ENCODE peak calls at places on chromosomes 4 and X, in four cellular contexts. S is brain microvascular endothelial cell, E is tibial artery, J is aorta. Q is an unnamed sample.

GRCh38 chrX:46044486-46044885 is 500.7 kb downstream of the ZNF674 start:
- DNase-seq in J (no peak), S (no peak), E (no peak), Q (no peak)

GRCh38 chr4:148926861-148927260 is 484.6 kb upstream of the NR3C2 start:
- DNase-seq in J (peak), E (no peak), S (no peak), Q (peak)

GRCh38 chrX:63754141-63754859 is 30.7 kb downstream of the ARHGEF9 start:
- DNase-seq in S (no peak), J (peak), E (peak), Q (no peak)

GRCh38 chrX:136643243-136643642 is 4.7 kb upstream of the CD40LG start:
- DNase-seq in S (no peak), J (no peak), E (no peak), Q (no peak)

GRCh38 chr4:69730002-69730401 is 30.4 kb downstream of the SULT1B1 start:
- DNase-seq in S (no peak), E (no peak), J (no peak), Q (no peak)

GRCh38 chrX:110317079-110317819 is 636 bp downstream of the AMMECR1 start:
- DNase-seq in S (no peak), J (peak), E (peak), Q (no peak)

GRCh38 chr4:150354214-150354796 is 227.6 kb upstream of the MAB21L2 start:
- DNase-seq in E (no peak), S (no peak), J (no peak), Q (peak)

GRCh38 chrX:77742788-77743476 is 43.1 kb downstream of the ATRX start:
- DNase-seq in S (no peak), J (peak), E (peak), Q (no peak)

GRCh38 chrX:136619889-136620505 is 28.0 kb upstream of the CD40LG start:
- DNase-seq in E (no peak), J (no peak), S (no peak), Q (no peak)

GRCh38 chr4:89331637-89332544 is 24.3 kb upstream of the GPRIN3 start:
- DNase-seq in E (no peak), J (no peak), S (no peak), Q (no peak)

GRCh38 chrX:7828594-7828993 is 14.4 kb upstream of the VCX start:
- DNase-seq in J (no peak), S (no peak), E (no peak), Q (no peak)

GRCh38 chr4:29972121-29972520 is 748.0 kb upstream of the PCDH7 start:
- DNase-seq in E (no peak), S (no peak), J (no peak), Q (no peak)

GRCh38 chr4:76987685-76988084 is 38.1 kb downstream of the SEPTIN11 start:
- DNase-seq in S (no peak), J (no peak), E (no peak), Q (no peak)

GRCh38 chrX:51825432-51825831 is 68.0 kb upstream of the MAGED1 start:
- DNase-seq in S (no peak), E (no peak), J (no peak), Q (no peak)

GRCh38 chrX:42754129-42754528 is 23.8 kb downstream of the PPP1R2C start:
- DNase-seq in S (no peak), E (no peak), J (no peak), Q (no peak)

GRCh38 chr4:9898596-9899345 is 117.3 kb downstream of the DRD5 start:
- DNase-seq in J (peak), E (no peak), S (peak), Q (no peak)

GRCh38 chr4:155434904-155435303 is 58.1 kb upstream of the MAP9 start:
- DNase-seq in S (no peak), J (no peak), E (no peak), Q (no peak)

GRCh38 chr4:1459081-1459480 is 52.8 kb upstream of the NKX1-1 start:
- DNase-seq in E (no peak), S (no peak), J (no peak), Q (no peak)

GRCh38 chrX:72714471-72714916 is 388 bp upstream of the PHKA1 start:
- DNase-seq in S (peak), J (peak), E (peak), Q (peak)

GRCh38 chr4:26108024-26108423 is 194.0 kb downstream of the SMIM20 start:
- DNase-seq in S (no peak), E (no peak), J (no peak), Q (no peak)

GRCh38 chr4:26116057-26116456 is 202.0 kb downstream of the SMIM20 start:
- DNase-seq in J (no peak), E (no peak), S (no peak), Q (no peak)

GRCh38 chr4:26110493-26110892 is 196.5 kb downstream of the SMIM20 start:
- DNase-seq in S (no peak), E (no peak), J (no peak), Q (no peak)

GRCh38 chr4:26113339-26113940 is 199.4 kb downstream of the SMIM20 start:
- DNase-seq in E (no peak), J (no peak), S (no peak), Q (no peak)
- H3K4me3 ChIP-seq in E (no peak), J (no peak), S (no peak), Q (no peak)

DNA sequence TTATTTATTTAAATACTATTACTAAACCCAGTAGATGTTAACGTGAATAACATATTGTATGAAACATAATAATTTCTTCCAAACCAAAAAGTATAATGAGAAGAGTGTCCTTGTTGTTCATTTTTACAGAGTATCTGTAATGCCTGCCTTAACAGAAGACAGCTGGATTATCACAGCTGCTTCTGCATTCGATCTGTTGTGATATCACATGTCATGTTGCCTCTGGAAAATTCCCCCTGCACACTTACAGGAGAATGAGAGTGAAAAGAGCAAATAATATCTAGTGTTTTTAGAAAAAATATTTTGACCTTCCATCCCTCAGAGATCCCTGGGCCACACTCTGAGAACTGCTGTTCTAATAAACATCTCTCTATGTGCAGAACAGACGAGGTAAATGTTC is 240.1 kb upstream of the NOCT start:
- DNase-seq in J (no peak), E (no peak), S (no peak), Q (no peak)
- H3K4me3 ChIP-seq in J (no peak), E (no peak), S (no peak), Q (no peak)

DNA sequence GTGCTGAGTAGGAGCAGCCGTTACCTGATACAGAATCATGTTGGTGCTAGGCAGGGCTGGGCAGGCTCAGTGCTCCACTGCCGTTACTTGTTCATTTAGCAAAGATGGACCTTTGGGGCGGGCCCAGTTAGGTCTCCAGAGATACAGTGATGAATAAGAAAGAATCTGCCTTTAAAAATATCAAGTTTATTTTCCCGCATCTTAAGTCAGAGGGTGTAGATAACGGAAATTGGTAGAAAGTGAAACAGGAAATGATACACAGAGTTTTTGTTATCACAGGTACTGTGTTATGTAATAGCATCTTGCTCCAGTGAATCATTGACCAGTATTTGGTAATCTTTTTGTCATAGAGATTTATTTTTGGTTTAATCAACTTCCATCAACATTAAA is 5.5 kb downstream of the TMEM131L start:
- DNase-seq in S (no peak), J (no peak), E (no peak), Q (no peak)
- H3K4me3 ChIP-seq in S (no peak), J (no peak), E (no peak), Q (no peak)

GRCh38 chr4:48342559-48342878 is 1.2 kb downstream of the SLAIN2 start:
- DNase-seq in J (no peak), E (no peak), S (no peak), Q (no peak)
- H3K4me3 ChIP-seq in J (peak), E (peak), S (peak), Q (peak)

GRCh38 chr4:118683513-118683912 is 1.7 kb upstream of the METTL14 start:
- DNase-seq in S (no peak), J (no peak), E (no peak), Q (no peak)
- H3K4me3 ChIP-seq in S (no peak), J (no peak), E (no peak), Q (no peak)

DNA sequence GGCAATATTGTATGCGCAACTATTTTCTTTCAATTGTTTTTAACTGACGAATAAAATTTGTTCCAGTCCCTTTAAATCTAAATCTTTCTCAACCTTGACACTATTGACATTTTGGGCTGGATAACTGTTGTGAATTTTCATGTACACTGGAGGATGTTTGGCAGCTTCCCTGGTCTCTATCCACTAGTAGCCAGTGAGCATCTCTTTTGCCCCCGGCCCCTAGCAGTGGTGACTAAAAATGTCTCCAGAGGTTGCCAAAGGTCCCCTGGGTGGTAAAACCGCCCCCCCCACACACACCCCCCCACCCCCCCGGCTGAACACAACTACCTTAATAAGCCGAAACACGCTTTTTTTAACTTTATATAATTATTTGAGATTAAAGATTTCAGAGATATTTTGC is 514 bp downstream of the FANCB start:
- DNase-seq in S (no peak), E (no peak), J (no peak), Q (no peak)
- H3K4me3 ChIP-seq in S (peak), E (peak), J (no peak), Q (peak)

Q was measured in retinal pigment epithelial cell.